ENCODE peak calls at places on chromosomes 2 and 18, in four cellular contexts. O, U, Y and D are unnamed samples.

GRCh38 chr18:29361843-29362242 is 1184.9 kb upstream of the CDH2 start:
- DNase-seq in U (no peak), O (no peak), Y (no peak), D (no peak)

GRCh38 chr2:150350500-150350899 is 137.0 kb downstream of the RND3 start:
- DNase-seq in U (no peak), Y (no peak), O (no peak), D (no peak)

GRCh38 chr2:23803275-23803964 is 123.5 kb downstream of the ATAD2B start:
- DNase-seq in Y (no peak), O (no peak), U (no peak), D (no peak)

GRCh38 chr2:61470122-61470951 is 550 bp downstream of the USP34 start:
- DNase-seq in Y (peak), U (peak), O (peak), D (peak)

GRCh38 chr2:27051902-27052645 is 606 bp downstream of the AGBL5 start:
- DNase-seq in Y (no peak), U (no peak), O (no peak), D (no peak)

GRCh38 chr18:71682591-71682990 is 861.6 kb downstream of the CBLN2 start:
- DNase-seq in Y (no peak), O (no peak), U (no peak), D (no peak)

GRCh38 chr2:9127316-9127715 is 79.3 kb upstream of the ASAP2 start:
- DNase-seq in U (no peak), O (no peak), Y (no peak), D (no peak)

GRCh38 chr2:150319632-150320555 is 167.6 kb downstream of the RND3 start:
- DNase-seq in Y (no peak), U (no peak), O (no peak), D (no peak)

GRCh38 chr18:5430131-5430530 is 113.7 kb downstream of the EPB41L3 start:
- DNase-seq in Y (no peak), O (no peak), U (no peak), D (no peak)

GRCh38 chr18:75378674-75379315 is 48.7 kb downstream of the SMIM21 start:
- DNase-seq in O (no peak), U (no peak), Y (no peak), D (no peak)